ENCODE peak calls at places on chromosomes 16 and 17, in ten cellular contexts. Q is heart right ventricle, M is fibroblast of the aortic adventitia, I is cardiac muscle cell, T is cardiac fibroblast, E is tibial artery, N is AG04449, F is AG09309, U is heart left ventricle, Z is A549. V is an unnamed sample.

GRCh38 chr17:22266231-22266630 is 573.9 kb downstream of the KCNJ18 start:
- DNase-seq in M (no peak), T (no peak), F (no peak), U (no peak), Z (no peak), E (no peak), Q (no peak), N (no peak), I (no peak), V (no peak)

GRCh38 chr17:66123163-66123562 is 68.8 kb downstream of the CEP112 start:
- DNase-seq in Q (no peak), Z (no peak), N (no peak), I (peak; percentile 4), F (peak; percentile 4), U (no peak), E (no peak), M (peak; percentile 48), T (peak; percentile 10), V (peak; percentile 35)

GRCh38 chr16:89707695-89708094 is 6.2 kb upstream of the SPATA2L start:
- DNase-seq in T (no peak), M (no peak), Q (no peak), N (no peak), E (no peak), F (no peak), I (no peak), U (no peak), Z (no peak), V (no peak)

GRCh38 chr17:74012465-74012864 is 191.0 kb upstream of the RPL38 start:
- DNase-seq in I (no peak), F (no peak), U (no peak), E (no peak), M (no peak), Z (no peak), T (no peak), Q (no peak), N (no peak), V (no peak)

GRCh38 chr17:66717680-66718079 is 117.2 kb upstream of the CACNG5 start:
- DNase-seq in E (no peak), Q (no peak), N (no peak), I (no peak), T (no peak), U (no peak), M (no peak), Z (no peak), F (no peak), V (no peak)

GRCh38 chr17:29590261-29590978 is 972 bp upstream of the GIT1 start:
- DNase-seq in Z (peak; percentile 56), T (peak; percentile 69), I (no peak), U (peak; percentile 35), F (no peak), E (no peak), Q (peak; percentile 15), N (no peak), M (peak; percentile 66), V (peak; percentile 49)

GRCh38 chr17:1144139-1144538 is 35.6 kb downstream of the ABR start:
- DNase-seq in T (no peak), I (no peak), Z (no peak), E (no peak), M (no peak), U (no peak), N (no peak), F (no peak), Q (no peak), V (no peak)

GRCh38 chr16:4846503-4846900 is 586 bp downstream of the GLYR1 start:
- DNase-seq in N (no peak), U (peak; percentile 61), Q (peak; percentile 63), T (peak; percentile 65), I (peak; percentile 68), Z (no peak), E (no peak), F (peak; percentile 23), M (peak; percentile 51), V (peak; percentile 56)

GRCh38 chr17:21258593-21258992 is 5.4 kb upstream of the NATD1 start:
- DNase-seq in M (no peak), I (no peak), Q (no peak), F (no peak), N (no peak), T (no peak), U (no peak), E (no peak), Z (no peak), V (no peak)

GRCh38 chr16:87926246-87927194 is 9.8 kb downstream of the CA5A start:
- DNase-seq in M (no peak), T (no peak), U (no peak), F (no peak), E (no peak), N (no peak), Q (no peak), I (no peak), Z (no peak), V (no peak)

DNA sequence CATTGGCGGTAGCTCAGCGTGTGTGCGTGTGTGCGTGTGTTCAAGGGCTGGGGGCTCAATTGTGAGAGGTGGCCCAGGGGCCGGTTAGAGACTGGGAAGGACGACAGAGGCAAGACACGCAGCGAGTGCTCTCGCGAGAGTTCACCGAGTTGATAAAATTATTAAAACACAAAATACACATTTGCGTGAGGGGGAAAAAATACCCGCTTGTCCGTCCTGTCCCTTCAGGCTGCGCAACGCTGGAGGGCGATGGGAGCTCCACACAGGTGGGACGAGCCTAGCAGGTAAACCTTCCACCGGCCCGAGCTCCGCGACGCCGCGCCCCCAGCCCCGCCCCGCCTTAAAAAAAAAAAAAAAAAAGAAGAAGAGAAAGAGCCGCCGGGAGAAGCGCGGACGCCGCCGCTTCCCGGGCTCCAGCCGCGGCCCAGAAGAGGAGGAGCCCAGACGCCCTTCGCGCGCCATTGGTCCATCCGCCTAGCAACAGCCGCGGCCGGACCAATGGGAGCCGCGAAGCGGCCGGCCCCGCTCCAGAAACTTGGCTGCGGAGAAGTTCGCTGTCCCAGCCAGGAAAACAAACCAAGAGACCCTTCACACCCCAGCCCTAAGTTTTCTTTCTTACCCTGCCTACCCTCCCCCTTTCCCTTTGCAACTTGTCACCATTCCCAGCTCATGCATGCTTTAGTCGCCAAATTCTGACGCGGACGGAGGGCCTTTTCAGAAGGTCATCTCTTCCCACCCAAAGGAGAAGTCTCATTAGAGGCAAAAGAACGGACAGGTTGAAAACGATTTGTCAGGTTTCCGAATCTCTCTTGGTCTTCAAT is 169.9 kb upstream of the MAF start:
- DNase-seq in M (peak; percentile 56), U (peak; percentile 95), E (peak; percentile 94), Z (peak; percentile 85), T (peak; percentile 81), I (peak; percentile 96), F (peak; percentile 27), Q (peak; percentile 88), N (peak; percentile 3), V (peak; percentile 81)
- TF ChIP-seq CTCF in M (no peak), U (no peak), E (no peak), Z (no peak), T (no peak), I (no peak), F (no peak), Q (no peak), N (no peak), V (no peak)

GRCh38 chr17:45423936-45424335 is 8.7 kb downstream of the ARHGAP27 start:
- DNase-seq in Z (no peak), U (no peak), I (no peak), T (no peak), Q (no peak), N (no peak), M (no peak), E (no peak), F (no peak), V (no peak)
- H3K4me3 ChIP-seq in Z (no peak overlapping the region), U (peak overlapping the region; percentile 46), I (no peak overlapping the region), T (no peak overlapping the region), Q (peak overlapping the region; percentile 42), N (no peak overlapping the region), M (no peak overlapping the region), E (no peak overlapping the region), F (no peak overlapping the region), V (no peak overlapping the region)

GRCh38 chr16:85981826-85982562 is 83.0 kb downstream of the IRF8 start:
- DNase-seq in I (no peak), N (no peak), Q (no peak), M (no peak), F (no peak), U (no peak), T (no peak), E (no peak), Z (no peak), V (no peak)

GRCh38 chr16:85980686-85981085 is 81.7 kb downstream of the IRF8 start:
- DNase-seq in I (no peak), T (no peak), M (no peak), Q (no peak), E (no peak), F (no peak), N (no peak), U (no peak), Z (no peak), V (no peak)

GRCh38 chr16:85978976-85979375 is 80.0 kb downstream of the IRF8 start:
- DNase-seq in T (no peak), F (no peak), U (no peak), N (no peak), E (no peak), Z (no peak), I (no peak), Q (no peak), M (no peak), V (no peak)

GRCh38 chr16:85978291-85978775 is 79.4 kb downstream of the IRF8 start:
- DNase-seq in N (no peak), I (no peak), E (no peak), M (no peak), T (no peak), Z (no peak), Q (no peak), F (no peak), U (no peak), V (no peak)

GRCh38 chr16:85979605-85980004 is 80.6 kb downstream of the IRF8 start:
- DNase-seq in M (no peak), I (no peak), U (no peak), E (no peak), Z (no peak), N (no peak), T (no peak), F (no peak), Q (no peak), V (no peak)
- TF ChIP-seq CTCF in M (no peak), I (no peak), U (no peak), E (no peak), Z (no peak), N (no peak), T (no peak), F (no peak), Q (no peak), V (no peak)

GRCh38 chr17:81198826-81199481 is 23.8 kb downstream of the CEP131 start:
- DNase-seq in U (no peak), Q (no peak), N (no peak), T (no peak), M (no peak), Z (no peak), F (no peak), I (no peak), E (no peak), V (no peak)

GRCh38 chr17:81195941-81196495 is 26.7 kb downstream of the CEP131 start:
- DNase-seq in M (no peak), Q (no peak), Z (no peak), F (no peak), E (no peak), T (no peak), N (no peak), U (no peak), I (no peak), V (no peak)

GRCh38 chr17:81197831-81198490 is 24.8 kb downstream of the CEP131 start:
- DNase-seq in T (no peak), E (no peak), I (no peak), F (no peak), Q (no peak), U (no peak), Z (no peak), M (no peak), N (no peak), V (no peak)

GRCh38 chr17:81196505-81197408 is 26.0 kb downstream of the CEP131 start:
- DNase-seq in Z (no peak), Q (peak; percentile 40), F (no peak), M (no peak), U (no peak), E (no peak), T (no peak), I (no peak), N (no peak), V (no peak)

GRCh38 chr17:81197409-81197795 is 25.4 kb downstream of the CEP131 start:
- DNase-seq in Q (no peak), Z (no peak), M (no peak), T (no peak), N (no peak), F (no peak), E (no peak), U (no peak), I (no peak), V (no peak)
- H3K4me3 ChIP-seq in Q (no peak overlapping the region), Z (no peak overlapping the region), M (no peak overlapping the region), T (no peak overlapping the region), N (no peak overlapping the region), F (no peak overlapping the region), E (no peak overlapping the region), U (peak overlapping the region; percentile 22), I (no peak overlapping the region), V (no peak overlapping the region)